ENCODE peak calls at places on chromosomes 6 and 20, in six cellular contexts. I is neuronal stem cell, P is IMR-90, S is keratinocyte, J is HCT116, O is PC-3. B is an unnamed sample. For H3K4me1, the result is how much of the 10 kb centered on the place peaks cover.

GRCh38 chr6:9799582-9799981 is 615.3 kb downstream of the TFAP2A start:
- DNase-seq in I (no peak), O (no peak), J (no peak), S (no peak), P (no peak), B (no peak)

GRCh38 chr6:61675734-61676133 is 610.3 kb downstream of the KHDRBS2 start:
- DNase-seq in J (no peak), S (no peak), P (no peak), O (no peak), I (no peak), B (no peak)

GRCh38 chr20:32037929-32038328 is 14.1 kb upstream of the HCK start:
- DNase-seq in S (no peak), I (no peak), P (peak), O (no peak), J (no peak), B (peak)

GRCh38 chr6:151119823-151120524 is 119.8 kb upstream of the AKAP12 start:
- DNase-seq in J (peak), S (no peak), I (no peak), O (no peak), P (no peak), B (no peak)

GRCh38 chr6:151716446-151717047 is 90.9 kb upstream of the ESR1 start:
- DNase-seq in O (peak), J (no peak), P (no peak), I (no peak), S (no peak), B (no peak)

GRCh38 chr6:169669147-169669546 is 32.7 kb downstream of the WDR27 start:
- DNase-seq in J (no peak), S (no peak), O (no peak), P (no peak), I (no peak), B (no peak)

GRCh38 chr6:67237276-67237675 is 1397.8 kb upstream of the ADGRB3 start:
- DNase-seq in J (no peak), I (no peak), O (no peak), P (no peak), S (no peak), B (no peak)

GRCh38 chr6:156060013-156060412 is 604.4 kb upstream of the NOX3 start:
- DNase-seq in I (no peak), S (no peak), O (no peak), P (no peak), J (no peak), B (no peak)

GRCh38 chr20:32779500-32780215 is 17.5 kb downstream of the DNMT3B start:
- DNase-seq in O (no peak), S (no peak), J (no peak), P (no peak), I (peak), B (no peak)

GRCh38 chr6:143328885-143329284 is 121.6 kb downstream of the ADAT2 start:
- DNase-seq in S (peak), P (peak), J (no peak), I (no peak), O (peak), B (peak)

GRCh38 chr6:122789862-122790739 is 1.0 kb downstream of the SMPDL3A start:
- DNase-seq in P (peak), J (no peak), I (no peak), O (peak), S (no peak), B (peak)

DNA sequence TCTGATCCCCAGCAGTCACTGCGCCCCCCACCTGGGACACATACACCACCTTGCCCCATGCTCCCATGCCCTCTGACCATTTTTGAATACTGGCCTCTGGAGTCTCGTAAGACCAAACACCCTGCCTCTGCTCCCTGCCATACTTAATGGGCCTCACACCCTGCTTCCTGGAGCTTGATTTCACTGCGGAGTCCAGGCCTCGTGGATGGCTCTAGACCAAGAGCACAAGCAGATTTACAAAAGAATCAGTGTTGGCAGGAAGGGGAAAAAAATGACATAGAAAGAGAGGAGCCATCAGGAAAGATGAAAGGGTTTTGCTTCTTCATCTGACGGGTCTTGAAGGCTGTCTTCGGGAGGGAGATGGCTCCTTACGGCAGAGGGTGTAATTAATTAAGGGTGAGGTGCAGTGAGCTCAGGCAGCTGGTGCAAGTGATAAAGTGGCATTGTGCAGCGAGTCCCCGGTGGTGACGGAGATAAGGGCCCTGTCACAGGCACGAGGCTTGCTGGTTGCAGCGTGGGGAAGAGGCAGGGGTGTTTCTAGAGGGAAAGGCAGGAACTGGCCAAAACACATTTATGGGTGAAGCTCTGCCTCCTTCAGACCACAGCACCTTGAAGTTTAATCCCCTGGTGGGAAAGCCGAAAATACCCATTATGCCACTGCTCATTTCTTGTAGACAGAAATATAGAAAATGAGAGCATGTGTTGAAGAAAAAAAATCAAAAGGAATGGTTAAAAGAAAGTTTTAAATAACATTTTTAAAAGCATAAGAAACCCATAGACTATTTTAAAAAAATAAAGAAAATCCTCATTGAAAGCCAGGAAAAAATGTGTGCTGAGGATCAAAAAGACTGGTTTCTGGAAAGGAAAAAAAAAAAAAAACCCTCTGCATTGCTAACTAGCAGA is 128.6 kb upstream of the LRFN2 start:
- DNase-seq in S (no peak), J (no peak), P (no peak), O (no peak), I (no peak), B (no peak)
- H3K4me2 ChIP-seq in S (no peak), J (no peak), P (no peak), O (peak), I (no peak), B (no peak)

GRCh38 chr6:127808118-127808517 is 92.7 kb downstream of the THEMIS start:
- DNase-seq in J (no peak), P (no peak), O (no peak), S (no peak), I (no peak), B (no peak)

GRCh38 chr6:127811939-127812338 is 88.9 kb downstream of the THEMIS start:
- DNase-seq in S (no peak), O (no peak), J (no peak), I (no peak), P (no peak), B (no peak)

GRCh38 chr6:127816643-127817042 is 84.2 kb downstream of the THEMIS start:
- DNase-seq in O (no peak), I (no peak), S (no peak), P (no peak), J (no peak), B (no peak)

GRCh38 chr6:127813682-127814027 is 87.2 kb downstream of the THEMIS start:
- DNase-seq in J (no peak), P (no peak), I (no peak), S (no peak), O (no peak), B (no peak)

DNA sequence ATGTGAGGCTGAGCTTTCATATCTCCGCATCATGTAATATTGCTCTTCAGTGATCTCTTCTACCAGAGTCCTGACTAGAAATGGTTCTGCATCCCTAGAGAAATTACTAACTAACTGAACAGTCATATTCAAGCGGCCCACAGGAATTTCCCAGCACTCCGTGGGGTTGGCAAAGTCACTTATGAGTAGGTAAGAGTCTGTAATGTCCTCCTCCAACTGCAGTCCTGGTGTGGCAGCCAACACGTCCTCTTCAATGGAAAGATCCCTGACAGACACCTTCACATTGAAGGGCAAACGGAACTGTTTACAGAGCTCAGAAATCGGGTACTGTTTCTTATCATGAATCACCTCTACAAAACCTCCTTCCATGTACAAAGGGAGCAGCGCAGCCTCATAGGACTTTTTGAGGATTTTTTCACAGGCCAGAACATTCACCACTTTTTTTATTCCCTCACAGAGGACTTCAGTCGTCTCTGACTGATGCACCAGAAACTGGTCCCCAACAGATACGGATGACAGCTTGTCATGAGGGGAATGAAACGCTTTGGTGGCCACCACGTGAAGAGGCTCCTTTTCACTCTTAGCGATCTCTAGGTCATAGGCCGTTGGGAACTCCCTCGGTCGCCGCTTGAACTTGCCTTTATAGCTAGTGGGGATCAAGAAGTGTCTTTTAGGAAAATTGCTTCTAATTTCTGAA is 87.7 kb downstream of the THEMIS start:
- DNase-seq in I (no peak), P (no peak), J (no peak), O (no peak), S (no peak), B (no peak)
- H3K4me1 ChIP-seq in I (under half), P (under half), J (under half), O (under half), S (under half), B (under half)

GRCh38 chr6:131949615-131949908 is 1.6 kb downstream of the CCN2 start:
- DNase-seq in I (no peak), J (no peak), P (peak), S (no peak), O (no peak), B (peak)

GRCh38 chr6:131946404-131946991 is 4.7 kb downstream of the CCN2 start:
- DNase-seq in I (no peak), S (no peak), P (peak), O (no peak), J (no peak), B (peak)

GRCh38 chr6:131946992-131947955 is 3.9 kb downstream of the CCN2 start:
- DNase-seq in O (peak), S (no peak), I (no peak), J (no peak), P (peak), B (peak)

GRCh38 chr6:131948692-131949614 is 2.2 kb downstream of the CCN2 start:
- DNase-seq in O (peak), P (peak), I (no peak), S (no peak), J (no peak), B (peak)

GRCh38 chr6:131948221-131948661 is 2.9 kb downstream of the CCN2 start:
- DNase-seq in S (no peak), I (no peak), P (peak), O (no peak), J (no peak), B (peak)
- H3K4me2 ChIP-seq in S (no peak), I (peak), P (peak), O (peak), J (no peak), B (peak)

GRCh38 chr6:158058156-158058723 is 76.6 kb downstream of the SYNJ2 start:
- DNase-seq in I (no peak), J (no peak), O (no peak), P (no peak), S (no peak), B (no peak)

GRCh38 chr6:158057213-158057987 is 75.7 kb downstream of the SYNJ2 start:
- DNase-seq in J (peak), S (peak), O (peak), P (peak), I (no peak), B (peak)

GRCh38 chr6:158059108-158059507 is 77.4 kb downstream of the SYNJ2 start:
- DNase-seq in J (no peak), I (no peak), S (no peak), P (no peak), O (no peak), B (no peak)

GRCh38 chr6:158056355-158056754 is 74.7 kb downstream of the SYNJ2 start:
- DNase-seq in J (no peak), S (no peak), P (no peak), I (no peak), O (no peak), B (no peak)

GRCh38 chr6:158056804-158057203 is 75.1 kb downstream of the SYNJ2 start:
- DNase-seq in J (no peak), S (no peak), I (no peak), P (no peak), O (no peak), B (no peak)
- H3K4me1 ChIP-seq in J (half or more), S (under half), I (under half), P (under half), O (under half), B (under half)